ENCODE peak calls at places on chromosome 5, in ten cellular contexts. N is heart left ventricle, V is epithelial cell of esophagus, T is mucosa of gallbladder, P is psoas muscle, A is EH, W is brain pericyte, R is NCI-H2081, Y is brain microvascular endothelial cell, B is mucosa of descending colon. M is an unnamed sample.

GRCh38 chr5:80082731-80083114 is 47.6 kb downstream of the THBS4 start:
- DNase-seq in N (peak), V (peak), T (peak), P (peak), A (peak), W (no peak), R (peak), Y (peak), B (no peak), M (peak)

GRCh38 chr5:17802256-17802655 is 168.0 kb downstream of the TAF11L14 start:
- DNase-seq in N (no peak), V (no peak), T (no peak), P (no peak), A (no peak), W (no peak), R (peak), Y (peak), B (no peak), M (no peak)

GRCh38 chr5:72018158-72018803 is 89.0 kb upstream of the MAP1B start:
- DNase-seq in N (no peak), V (peak), T (peak), P (no peak), A (peak), W (no peak), R (no peak), Y (peak), B (no peak), M (no peak)

GRCh38 chr5:83353231-83353630 is 118.3 kb upstream of the VCAN start:
- DNase-seq in N (no peak), V (no peak), T (no peak), P (no peak), A (no peak), W (no peak), R (no peak), Y (no peak), B (no peak), M (no peak)

GRCh38 chr5:139552893-139553575 is 8.1 kb upstream of the UBE2D2 start:
- DNase-seq in N (no peak), V (no peak), T (no peak), P (no peak), A (no peak), W (no peak), R (no peak), Y (no peak), B (no peak), M (no peak)

GRCh38 chr5:1540166-1540565 is 16.4 kb upstream of the LPCAT1 start:
- DNase-seq in N (no peak), V (no peak), T (peak), P (peak), A (no peak), W (no peak), R (no peak), Y (no peak), B (no peak), M (no peak)

GRCh38 chr5:62614355-62614754 is 35.7 kb downstream of the LRRC70 start:
- DNase-seq in N (no peak), V (peak), T (no peak), P (no peak), A (no peak), W (no peak), R (no peak), Y (no peak), B (no peak), M (no peak)

GRCh38 chr5:125140855-125141254 is 394.4 kb upstream of the ZNF608 start:
- DNase-seq in N (no peak), V (peak), T (peak), P (no peak), A (peak), W (no peak), R (no peak), Y (peak), B (no peak), M (no peak)

GRCh38 chr5:56270058-56270457 is 36.9 kb upstream of the ANKRD55 start:
- DNase-seq in N (no peak), V (no peak), T (no peak), P (no peak), A (peak), W (no peak), R (no peak), Y (no peak), B (no peak), M (no peak)

GRCh38 chr5:69414885-69415583 is at the start of gene MARVELD2:
- DNase-seq in N (peak), V (peak), T (peak), P (peak), A (peak), W (no peak), R (peak), Y (peak), B (peak), M (peak)

GRCh38 chr5:9283021-9283420 is 262.9 kb downstream of the SEMA5A start:
- DNase-seq in N (no peak), V (peak), T (no peak), P (no peak), A (peak), W (no peak), R (no peak), Y (no peak), B (no peak), M (no peak)

GRCh38 chr5:59390074-59390659 is 503.4 kb downstream of the PDE4D start:
- DNase-seq in N (no peak), V (peak), T (no peak), P (no peak), A (peak), W (no peak), R (no peak), Y (no peak), B (no peak), M (peak)

GRCh38 chr5:151115272-151115905 is 34.6 kb upstream of the TNIP1 start:
- DNase-seq in N (peak), V (peak), T (peak), P (peak), A (peak), W (no peak), R (no peak), Y (peak), B (peak), M (peak)

GRCh38 chr5:140205216-140205615 is 30.2 kb downstream of the CYSTM1 start:
- DNase-seq in N (no peak), V (peak), T (no peak), P (no peak), A (peak), W (no peak), R (no peak), Y (no peak), B (no peak), M (no peak)

GRCh38 chr5:54867310-54867944 is 118.0 kb downstream of the ESM1 start:
- DNase-seq in N (no peak), V (peak), T (no peak), P (no peak), A (peak), W (no peak), R (peak), Y (no peak), B (no peak), M (no peak)

GRCh38 chr5:14210729-14211128 is 67.6 kb downstream of the TRIO start:
- DNase-seq in N (no peak), V (no peak), T (no peak), P (no peak), A (no peak), W (no peak), R (no peak), Y (no peak), B (no peak), M (no peak)

M was measured in prostate gland.